ENCODE peak calls at places on chromosomes 7 and 10, in four cellular contexts. R is cardiac muscle cell; S is heart left ventricle; V is CD8-positive, alpha-beta T cell. O is an unnamed sample.
A peak's percentile ranks its signal among the peaks of the same experiment; 100 is the strongest.

GRCh38 chr7:3378390-3379120 is 77.5 kb downstream of the SDK1 start:
- DNase-seq in R (no peak), S (no peak), V (no peak), O (no peak)

GRCh38 chr10:107129013-107129412 is 35.5 kb downstream of the SORCS1 start:
- DNase-seq in S (no peak), V (no peak), R (no peak), O (no peak)

GRCh38 chr7:27377988-27378387 is 135.4 kb downstream of the EVX1 start:
- DNase-seq in S (no peak), V (no peak), R (no peak), O (no peak)

GRCh38 chr10:12333382-12334185 is 15.8 kb upstream of the CAMK1D start:
- DNase-seq in R (peak; percentile 92), V (no peak), S (peak; percentile 78), O (peak; percentile 32)

GRCh38 chr7:95317546-95317945 is 6.8 kb downstream of the PON1 start:
- DNase-seq in S (no peak), V (no peak), R (no peak), O (peak; percentile 33)

GRCh38 chr7:131190146-131190545 is 137.5 kb upstream of the MKLN1 start:
- DNase-seq in S (no peak), V (no peak), R (no peak), O (no peak)

GRCh38 chr10:58518775-58519174 is 6.1 kb downstream of the BICC1 start:
- DNase-seq in R (no peak), S (no peak), V (no peak), O (no peak)

GRCh38 chr7:135185471-135186260 is 15.2 kb upstream of the CYREN start:
- DNase-seq in S (no peak), V (no peak), R (no peak), O (no peak)

GRCh38 chr10:27741173-27742091 is 4.2 kb downstream of the MKX start:
- DNase-seq in S (peak; percentile 23), R (no peak), V (no peak), O (no peak)

GRCh38 chr7:132910657-132911056 is 171.2 kb downstream of the CHCHD3 start:
- DNase-seq in S (peak; percentile 39), V (no peak), R (peak; percentile 28), O (no peak)

GRCh38 chr7:106788637-106789036 is 76.4 kb upstream of the PIK3CG start:
- DNase-seq in R (no peak), V (no peak), S (no peak), O (no peak)

GRCh38 chr10:42942279-42942932 is 134.5 kb upstream of the RET start:
- DNase-seq in S (no peak), V (no peak), R (no peak), O (no peak)

GRCh38 chr10:10725196-10725595 is 292.5 kb upstream of the CELF2 start:
- DNase-seq in R (no peak), S (no peak), V (no peak), O (no peak)

GRCh38 chr10:69056129-69056528 is 31.8 kb upstream of the SRGN start:
- DNase-seq in R (no peak), S (peak; percentile 56), V (no peak), O (no peak)

GRCh38 chr10:60955957-60956425 is 12.0 kb upstream of the RHOBTB1 start:
- DNase-seq in V (no peak), R (peak; percentile 49), S (no peak), O (no peak)

GRCh38 chr10:4334076-4334475 is 491.9 kb upstream of the AKR1E2 start:
- DNase-seq in V (no peak), R (no peak), S (no peak), O (no peak)

GRCh38 chr7:106659369-106659962 is 1.5 kb downstream of the CCDC71L start:
- DNase-seq in S (no peak), R (no peak), V (no peak), O (no peak)

GRCh38 chr10:103693070-103693811 is 162.1 kb downstream of the SH3PXD2A start:
- DNase-seq in S (no peak), V (no peak), R (no peak), O (peak; percentile 38)

GRCh38 chr10:16822726-16823360 is 5.6 kb upstream of the RSU1 start:
- DNase-seq in R (no peak), V (no peak), S (no peak), O (no peak)

GRCh38 chr10:46253076-46254006 is 33.5 kb upstream of the ANTXRL start:
- DNase-seq in R (no peak), S (no peak), V (no peak), O (no peak)

GRCh38 chr10:127612-128432 is 7.4 kb upstream of the ZMYND11 start:
- DNase-seq in S (no peak), V (no peak), R (no peak), O (no peak)

GRCh38 chr10:101961591-101962498 is 94.1 kb downstream of the ARMH3 start:
- DNase-seq in V (no peak), S (peak; percentile 82), R (peak; percentile 56), O (peak; percentile 90)

GRCh38 chr7:6338551-6339274 is 66.3 kb upstream of the CYTH3 start:
- DNase-seq in S (peak; percentile 63), V (no peak), R (no peak), O (no peak)

GRCh38 chr10:59337254-59337653 is 25.1 kb downstream of the FAM13C start:
- DNase-seq in S (peak; percentile 29), R (peak; percentile 71), V (no peak), O (peak; percentile 67)

GRCh38 chr7:71173955-71174354 is 42.0 kb downstream of the GALNT17 start:
- DNase-seq in S (peak; percentile 56), V (no peak), R (peak; percentile 0), O (peak; percentile 71)

GRCh38 chr7:25857376-25858067 is 294.5 kb upstream of the NFE2L3 start:
- DNase-seq in S (no peak), R (peak; percentile 58), V (no peak), O (peak; percentile 38)

GRCh38 chr7:2528481-2529095 is 9.0 kb downstream of the LFNG start:
- DNase-seq in V (no peak), S (peak; percentile 27), R (no peak), O (no peak)

GRCh38 chr10:47024046-47024322 is 112.8 kb downstream of the PTPN20 start:
- DNase-seq in V (no peak), R (no peak), S (no peak), O (no peak)

GRCh38 chr7:128937647-128938523 is at the start of gene IRF5:
- DNase-seq in R (no peak), V (no peak), S (peak; percentile 50), O (no peak)

GRCh38 chr10:118047363-118047719 is 600 bp upstream of the RAB11FIP2 start:
- DNase-seq in R (no peak), V (no peak), S (no peak), O (peak; percentile 32)

DNA sequence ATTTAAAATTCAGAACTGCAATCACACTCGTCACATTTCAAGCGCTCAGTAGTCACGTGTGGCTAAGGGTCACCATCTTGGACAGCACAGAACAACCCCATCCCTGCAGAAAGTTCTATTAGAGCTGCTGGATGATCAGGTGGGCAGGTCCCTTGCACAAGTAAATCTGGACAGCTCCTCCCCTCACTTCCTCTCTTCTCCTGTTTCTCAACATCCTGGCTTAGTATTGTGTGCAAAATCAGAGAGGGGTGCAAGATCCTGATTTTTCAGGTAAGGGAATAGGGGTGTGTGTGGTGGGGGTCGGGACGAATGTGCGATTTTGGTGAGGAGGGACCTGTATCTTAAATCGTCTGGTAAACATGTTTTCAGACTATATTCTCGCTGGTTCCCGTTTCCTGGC is at the start of gene GIMAP4:
- DNase-seq in R (no peak), S (no peak), V (no peak), O (no peak)
- H3K27ac ChIP-seq in R (no peak within 1 kb of the TSS), S (peak within 1 kb of the TSS; percentile 91), V (peak within 1 kb of the TSS; percentile 74), O (no peak within 1 kb of the TSS)

DNA sequence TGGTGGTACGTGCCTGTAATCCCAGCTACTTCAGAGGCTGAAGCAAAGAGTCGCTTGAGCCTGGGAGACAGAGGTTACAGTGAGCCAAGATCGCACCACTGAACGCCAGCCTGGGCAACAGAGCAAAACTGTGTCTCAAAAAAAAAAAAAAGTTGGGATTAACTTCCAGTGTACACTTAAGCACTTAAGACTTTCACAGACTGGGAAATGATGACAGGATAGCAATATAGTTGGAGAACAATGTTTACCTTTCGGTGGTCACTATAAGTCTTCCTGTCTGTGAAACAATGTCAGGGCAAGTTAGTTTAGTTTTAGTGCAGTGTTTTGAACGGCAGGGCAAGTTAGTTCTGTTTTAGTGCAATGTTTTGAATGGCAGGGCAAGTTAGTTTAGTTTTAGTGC is 130.2 kb downstream of the TPST1 start:
- DNase-seq in R (no peak), V (no peak), S (no peak), O (no peak)
- H3K4me1 ChIP-seq in R (peaks cover 12% of the 10 kb centered on the region), V (no peaks in the 10 kb centered on the region), S (peaks cover 13% of the 10 kb centered on the region), O (peaks cover 7% of the 10 kb centered on the region)

DNA sequence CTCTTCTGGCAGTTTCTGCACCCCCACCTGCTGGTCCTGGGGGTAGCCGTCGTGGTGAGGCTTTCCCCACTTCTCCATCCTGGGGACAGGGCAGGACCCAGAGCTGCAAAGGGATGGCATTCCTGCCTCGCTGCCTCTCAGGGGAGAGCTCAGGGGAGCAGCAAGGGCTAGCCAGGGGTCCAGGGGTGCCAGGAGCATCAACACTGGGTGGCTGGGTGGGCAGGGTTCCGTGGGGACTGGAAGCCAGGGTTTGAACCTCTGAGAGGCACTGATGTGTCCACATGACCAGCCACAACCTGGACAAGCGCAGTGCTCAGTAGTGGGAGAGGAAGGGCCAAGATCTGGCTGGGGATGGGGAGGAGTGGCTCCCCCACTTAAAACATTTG is 5.6 kb downstream of the ABCB8 start:
- DNase-seq in S (no peak), V (no peak), R (no peak), O (no peak)
- H3K27ac ChIP-seq in S (no peak overlapping the region), V (no peak overlapping the region), R (no peak overlapping the region), O (no peak overlapping the region)

DNA sequence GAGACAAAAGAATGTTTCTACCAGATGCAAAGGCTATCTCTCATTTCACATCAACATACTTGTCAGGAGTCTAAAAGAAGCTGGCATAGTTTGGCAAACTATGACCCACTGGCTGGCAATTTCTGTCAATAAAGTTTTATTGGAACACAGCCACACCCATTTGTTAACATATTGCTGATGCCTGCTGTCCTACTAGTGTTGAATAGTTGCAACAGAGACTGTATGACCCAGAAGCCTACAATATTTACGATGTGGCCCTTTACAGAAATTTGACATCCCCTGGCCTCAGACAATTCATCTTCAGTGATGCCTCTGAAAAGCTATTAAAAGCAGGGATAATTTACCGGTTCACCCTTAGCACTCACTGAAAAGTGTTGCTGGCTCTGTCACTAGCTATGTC is 155.2 kb downstream of the ARID5B start:
- DNase-seq in S (no peak), V (no peak), R (peak; percentile 38), O (no peak)
- H3K4me1 ChIP-seq in S (peaks cover 89% of the 10 kb centered on the region), V (no peaks in the 10 kb centered on the region), R (peaks cover 33% of the 10 kb centered on the region), O (peaks cover 74% of the 10 kb centered on the region)

GRCh38 chr10:113382691-113383090 is 170.2 kb upstream of the HABP2 start:
- DNase-seq in V (no peak), S (no peak), R (no peak), O (no peak)

GRCh38 chr10:113385021-113385975 is 167.6 kb upstream of the HABP2 start:
- DNase-seq in V (peak; percentile 35), S (peak; percentile 87), R (peak; percentile 94), O (peak; percentile 90)

GRCh38 chr10:113381906-113382562 is 170.8 kb upstream of the HABP2 start:
- DNase-seq in V (no peak), R (peak; percentile 81), S (no peak), O (no peak)

GRCh38 chr10:113386005-113386404 is 166.8 kb upstream of the HABP2 start:
- DNase-seq in V (no peak), S (peak; percentile 32), R (peak; percentile 17), O (no peak)

DNA sequence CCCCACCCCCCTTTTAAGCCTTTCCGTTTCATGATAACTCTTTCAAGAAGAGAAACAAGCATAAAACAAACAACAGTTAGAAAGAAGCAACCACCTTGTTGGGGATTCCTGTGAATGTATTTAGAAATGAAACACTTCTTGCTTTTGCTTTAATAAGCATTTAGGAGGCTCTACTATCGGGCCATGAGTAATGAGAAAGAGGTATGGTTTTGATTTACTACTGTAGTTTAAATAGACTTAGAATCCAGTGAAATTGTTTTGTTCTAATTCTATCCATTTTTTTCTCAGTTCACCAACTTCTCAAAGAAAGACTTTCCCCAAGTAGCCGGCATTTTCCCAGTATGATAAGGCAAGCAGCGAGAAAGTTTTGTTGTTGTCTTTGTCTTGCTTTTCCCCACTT is 168.7 kb upstream of the HABP2 start:
- DNase-seq in R (no peak), S (no peak), V (no peak), O (no peak)
- H3K27ac ChIP-seq in R (no peak overlapping the region), S (peak overlapping the region; percentile 41), V (no peak overlapping the region), O (peak overlapping the region; percentile 19)